ENCODE peak calls at places on chromosomes 16 and 17, in nine cellular contexts. J, W, T, A, Y, P, Q, H and K are unnamed samples.
A peak's percentile ranks its signal among the peaks of the same experiment; 100 is the strongest.

GRCh38 chr17:49223517-49224197 is 6.9 kb downstream of the PHOSPHO1 start:
- DNase-seq in Y (peak; percentile 73), J (peak; percentile 28), P (no peak), Q (peak; percentile 77), A (no peak), T (peak; percentile 91), W (no peak), H (peak; percentile 34), K (no peak)

GRCh38 chr17:29089601-29090044 is 46.7 kb downstream of the PIPOX start:
- DNase-seq in A (peak; percentile 70), Y (peak; percentile 23), W (no peak), H (no peak), Q (no peak), J (peak; percentile 24), P (no peak), T (no peak), K (no peak)

GRCh38 chr16:57539072-57539796 is 2.9 kb upstream of the CCDC102A start:
- DNase-seq in P (no peak), A (no peak), J (no peak), W (no peak), T (peak; percentile 45), H (no peak), Q (no peak), Y (no peak), K (peak; percentile 8)

GRCh38 chr17:73609688-73610210 is 34.5 kb downstream of the SDK2 start:
- DNase-seq in T (no peak), A (no peak), Y (no peak), W (no peak), J (no peak), Q (no peak), H (no peak), P (no peak), K (no peak)

GRCh38 chr17:78226055-78226751 is 5.2 kb upstream of the TMEM235 start:
- DNase-seq in Q (no peak), A (no peak), H (no peak), J (no peak), W (no peak), Y (no peak), T (no peak), P (no peak), K (no peak)

GRCh38 chr16:88466949-88467348 is 13.9 kb downstream of the ZFPM1 start:
- DNase-seq in P (no peak), A (no peak), H (no peak), J (no peak), T (no peak), Y (no peak), W (no peak), Q (no peak), K (no peak)

GRCh38 chr17:76000016-76000754 is 470 bp upstream of the CDK3 start:
- DNase-seq in H (peak; percentile 43), Q (no peak), J (no peak), P (no peak), A (no peak), T (peak; percentile 87), Y (peak; percentile 81), W (no peak), K (no peak)

GRCh38 chr16:12837756-12838155 is 34.1 kb upstream of the CPPED1 start:
- DNase-seq in Q (no peak), W (no peak), T (no peak), J (no peak), A (no peak), Y (no peak), H (no peak), P (no peak), K (no peak)

GRCh38 chr17:77435272-77436057 is 294.7 kb downstream of the SEC14L1 start:
- DNase-seq in Y (no peak), Q (no peak), H (no peak), T (no peak), J (no peak), A (no peak), P (no peak), W (no peak), K (no peak)

GRCh38 chr17:60040843-60041242 is 37.9 kb downstream of the HEATR6 start:
- DNase-seq in J (no peak), Q (no peak), W (no peak), P (no peak), H (no peak), Y (no peak), T (no peak), A (no peak), K (no peak)

GRCh38 chr17:31679667-31680066 is 179.4 kb downstream of the COPRS start:
- DNase-seq in P (no peak), Y (no peak), H (no peak), A (no peak), J (no peak), W (no peak), Q (no peak), T (no peak), K (no peak)

GRCh38 chr16:3938843-3939624 is 58.5 kb upstream of the CREBBP start:
- DNase-seq in J (no peak), H (peak; percentile 91), Y (peak; percentile 30), A (no peak), T (peak; percentile 88), P (peak; percentile 77), Q (peak; percentile 83), W (peak; percentile 77), K (peak; percentile 42)

GRCh38 chr16:528111-529011 is 849 bp downstream of the CAPN15 start:
- DNase-seq in W (no peak), J (no peak), Y (peak; percentile 87), Q (no peak), T (peak; percentile 88), P (no peak), H (peak; percentile 65), A (no peak), K (no peak)

GRCh38 chr16:30370444-30371247 is at the start of gene TBC1D10B:
- DNase-seq in J (peak; percentile 96), W (peak; percentile 100), H (peak; percentile 100), A (peak; percentile 99), P (peak; percentile 98), Y (peak; percentile 99), T (peak; percentile 98), Q (peak; percentile 98), K (peak; percentile 98)

GRCh38 chr17:34579017-34579946 is at the start of gene TMEM132E:
- DNase-seq in J (peak; percentile 42), H (peak; percentile 45), Y (peak; percentile 13), T (no peak), P (no peak), Q (peak; percentile 75), W (no peak), A (peak; percentile 88), K (no peak)

GRCh38 chr16:57153841-57154240 is 32.0 kb downstream of the PSME3IP1 start:
- DNase-seq in W (no peak), Y (no peak), T (no peak), J (no peak), A (no peak), Q (no peak), P (no peak), H (no peak), K (no peak)

GRCh38 chr16:17117906-17118577 is 352.7 kb downstream of the XYLT1 start:
- DNase-seq in T (no peak), P (no peak), Y (no peak), H (no peak), J (no peak), A (no peak), W (no peak), Q (no peak), K (no peak)

GRCh38 chr16:87490091-87490798 is 2.6 kb downstream of the ZCCHC14 start:
- DNase-seq in P (no peak), J (no peak), Q (peak; percentile 32), Y (no peak), T (no peak), W (no peak), A (no peak), H (peak; percentile 15), K (no peak)

GRCh38 chr17:50634123-50634914 is at the start of gene ABCC3:
- DNase-seq in W (no peak), Y (peak; percentile 85), J (no peak), P (no peak), A (no peak), Q (peak; percentile 89), T (no peak), H (peak; percentile 63), K (no peak)

GRCh38 chr17:14972844-14973243 is 292.3 kb downstream of the PMP22 start:
- DNase-seq in P (no peak), T (no peak), Q (no peak), A (no peak), Y (no peak), W (no peak), H (no peak), J (no peak), K (no peak)

GRCh38 chr17:58383892-58384462 is 32.0 kb upstream of the SUPT4H1 start:
- DNase-seq in H (no peak), T (no peak), W (no peak), Q (no peak), J (no peak), P (no peak), A (no peak), Y (no peak), K (no peak)

GRCh38 chr17:45277216-45277849 is 15.4 kb upstream of the SPATA32 start:
- DNase-seq in T (peak; percentile 97), A (peak; percentile 86), J (peak; percentile 44), W (peak; percentile 81), H (peak; percentile 96), Q (peak; percentile 96), P (peak; percentile 90), Y (peak; percentile 94), K (peak; percentile 86)
- H3K27ac ChIP-seq in T (peak overlapping the region; percentile 10), A (no peak overlapping the region), J (no peak overlapping the region), W (peak overlapping the region; percentile 31), H (peak overlapping the region; percentile 50), Q (peak overlapping the region; percentile 69), P (no peak overlapping the region), Y (peak overlapping the region; percentile 78), K (peak overlapping the region; percentile 18)

GRCh38 chr16:8741636-8742427 is 55.6 kb downstream of the TMEM186 start:
- DNase-seq in Q (no peak), H (no peak), T (no peak), J (no peak), W (no peak), Y (no peak), A (no peak), P (no peak), K (no peak)
- H3K27ac ChIP-seq in Q (no peak overlapping the region), H (peak overlapping the region; percentile 69), T (no peak overlapping the region), J (no peak overlapping the region), W (no peak overlapping the region), Y (no peak overlapping the region), A (no peak overlapping the region), P (no peak overlapping the region), K (no peak overlapping the region)

GRCh38 chr17:751269-752001 is 629 bp downstream of the GEMIN4 start:
- DNase-seq in Q (peak; percentile 80), W (no peak), P (no peak), J (no peak), Y (peak; percentile 49), A (no peak), H (peak; percentile 52), T (no peak), K (no peak)
- H3K27ac ChIP-seq in Q (peak overlapping the region; percentile 84), W (peak overlapping the region; percentile 11), P (no peak overlapping the region), J (peak overlapping the region; percentile 66), Y (peak overlapping the region; percentile 83), A (peak overlapping the region; percentile 58), H (peak overlapping the region; percentile 42), T (peak overlapping the region; percentile 84), K (peak overlapping the region; percentile 62)

DNA sequence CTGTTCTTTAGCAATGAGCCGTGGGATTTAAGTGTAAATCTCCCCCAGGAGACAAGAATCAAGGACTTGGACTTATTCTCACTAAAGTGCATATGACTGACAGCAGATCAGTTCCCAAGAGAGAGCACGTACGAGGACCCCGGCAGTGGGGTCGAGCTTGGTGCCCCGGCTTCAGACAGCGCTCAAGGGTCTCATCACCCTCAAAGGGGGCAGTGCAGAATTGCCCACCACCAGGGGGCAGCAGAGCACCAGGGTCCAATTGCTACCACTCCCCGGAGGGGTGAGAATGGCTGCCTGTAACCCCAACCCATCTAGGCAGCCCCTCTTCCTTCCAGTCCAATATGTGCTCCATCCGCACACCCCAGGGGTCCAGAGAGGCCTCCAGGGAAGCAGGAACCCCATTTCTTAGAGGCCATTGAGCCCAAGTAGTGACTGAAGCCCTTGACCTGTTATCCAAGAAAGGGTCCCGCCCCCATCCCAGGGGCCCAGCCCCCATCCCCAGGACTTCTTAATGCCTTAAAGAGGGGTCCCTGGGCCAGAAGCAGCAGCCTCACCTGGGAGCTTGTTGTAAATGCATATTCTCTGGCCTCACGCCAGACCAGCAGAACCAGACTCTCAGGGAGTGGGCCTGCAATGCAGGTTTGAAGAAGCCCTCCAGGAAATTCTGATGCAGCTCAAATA is 86.1 kb downstream of the ZDHHC7 start:
- DNase-seq in J (peak; percentile 18), H (peak; percentile 39), T (peak; percentile 90), P (peak; percentile 55), Y (peak; percentile 64), W (no peak), Q (peak; percentile 84), A (no peak), K (no peak)
- H3K27ac ChIP-seq in J (no peak overlapping the region), H (no peak overlapping the region), T (no peak overlapping the region), P (no peak overlapping the region), Y (peak overlapping the region; percentile 15), W (no peak overlapping the region), Q (no peak overlapping the region), A (no peak overlapping the region), K (no peak overlapping the region)